ENCODE peak calls at places on chromosomes 16 and 17, in seven cellular contexts. D is GM12892, Y is HepG2, U is GM12878, J is SK-N-SH, N is K562, T is H1. O is an unnamed sample.

GRCh38 chr17:8123695-8124349 is at the start of gene HES7:
- DNase-seq in T (peak; percentile 84), Y (no peak), D (no peak), U (no peak), J (peak; percentile 53), N (peak; percentile 19), O (no peak)

GRCh38 chr17:79808763-79809529 is 12.1 kb upstream of the CBX8 start:
- DNase-seq in T (peak; percentile 67), J (no peak), U (no peak), D (no peak), Y (peak; percentile 73), N (peak; percentile 64), O (no peak)

GRCh38 chr16:49639739-49640388 is 216.0 kb downstream of the ZNF423 start:
- DNase-seq in U (no peak), Y (peak; percentile 56), D (no peak), T (peak; percentile 66), N (no peak), J (peak; percentile 81), O (no peak)

GRCh38 chr16:76748698-76749097 is 442.3 kb upstream of the MON1B start:
- DNase-seq in T (no peak), D (no peak), U (no peak), J (no peak), Y (no peak), N (no peak), O (no peak)

GRCh38 chr17:59840329-59840907 is 52.3 kb downstream of the TUBD1 start:
- DNase-seq in Y (no peak), T (no peak), N (no peak), D (no peak), U (no peak), J (no peak), O (no peak)

GRCh38 chr17:78103311-78103710 is 25.2 kb downstream of the TMC6 start:
- DNase-seq in J (no peak), N (no peak), U (no peak), T (no peak), D (no peak), Y (no peak), O (no peak)

GRCh38 chr17:14762736-14763479 is 462.0 kb downstream of the HS3ST3B1 start:
- DNase-seq in U (no peak), D (no peak), N (no peak), T (no peak), J (no peak), Y (no peak), O (no peak)

GRCh38 chr17:54813896-54814295 is 86.8 kb upstream of the TOM1L1 start:
- DNase-seq in Y (no peak), D (no peak), N (no peak), J (no peak), U (no peak), T (no peak), O (no peak)

GRCh38 chr16:69890891-69891282 is 60.2 kb upstream of the CLEC18A start:
- DNase-seq in U (no peak), N (no peak), D (no peak), T (no peak), Y (no peak), J (no peak), O (no peak)

GRCh38 chr16:81212830-81213465 is 25.5 kb upstream of the BCO1 start:
- DNase-seq in Y (no peak), J (no peak), N (no peak), T (no peak), U (no peak), D (no peak), O (no peak)

GRCh38 chr17:14792751-14793150 is 472.4 kb downstream of the PMP22 start:
- DNase-seq in U (no peak), N (no peak), D (no peak), T (no peak), Y (no peak), J (no peak), O (no peak)

GRCh38 chr17:39591958-39592954 is 15.5 kb downstream of the NEUROD2 start:
- DNase-seq in U (no peak), T (peak; percentile 90), N (peak; percentile 75), J (peak; percentile 62), Y (peak; percentile 68), D (no peak), O (no peak)

GRCh38 chr16:67346328-67346727 is 19.7 kb downstream of the LRRC36 start:
- DNase-seq in J (no peak), D (no peak), T (no peak), U (no peak), N (no peak), Y (no peak), O (no peak)

GRCh38 chr16:22071352-22071923 is 20.9 kb upstream of the VWA3A start:
- DNase-seq in N (no peak), J (no peak), Y (no peak), T (no peak), D (no peak), U (no peak), O (no peak)

DNA sequence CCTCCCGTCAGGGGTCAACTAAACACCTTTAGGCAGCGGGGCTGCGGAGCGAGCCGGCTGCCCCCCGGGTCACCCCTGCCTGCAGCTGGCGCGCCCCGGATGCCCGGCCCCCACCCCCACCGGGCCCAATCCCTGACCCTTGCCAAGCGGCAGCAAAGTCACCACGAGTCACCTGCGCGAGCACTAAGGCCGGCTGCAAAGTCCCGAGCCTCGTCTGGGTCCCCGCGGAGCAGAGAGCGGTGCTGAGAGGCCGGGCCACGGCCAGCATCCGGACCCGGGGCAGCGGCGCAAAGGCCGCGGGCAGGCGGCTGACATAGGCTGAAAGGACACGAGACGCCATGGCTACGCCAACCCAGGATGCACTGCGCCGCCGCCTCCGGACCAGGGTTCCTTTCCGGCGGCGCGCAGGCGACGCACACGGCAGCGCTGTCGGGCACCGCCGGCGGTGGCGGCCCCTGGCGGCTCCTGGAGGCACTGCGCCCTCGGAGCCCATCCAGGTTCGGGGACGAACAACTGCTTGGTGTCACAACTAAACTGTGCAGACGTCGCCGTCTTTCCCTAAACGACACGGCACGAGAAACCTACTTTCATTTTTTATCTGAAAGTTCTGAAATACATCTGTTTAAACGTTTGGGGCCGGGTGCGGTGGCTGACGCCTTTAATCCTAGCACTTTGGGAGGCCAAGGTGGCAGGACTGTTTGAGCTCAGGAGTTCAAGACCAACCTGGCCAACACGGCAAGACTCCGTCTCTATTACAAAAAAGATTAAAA is at the start of gene NDUFAB1:
- DNase-seq in U (peak; percentile 51), J (peak; percentile 93), T (peak; percentile 96), N (peak; percentile 94), Y (peak; percentile 91), D (peak; percentile 87), O (peak; percentile 92)
- TF ChIP-seq POLR2AphosphoS5 in U (peak; percentile 83), J (peak; percentile 81), T (peak; percentile 63), N (peak; percentile 57), Y (peak; percentile 94), D (peak; percentile 79), O (peak; percentile 76)

DNA sequence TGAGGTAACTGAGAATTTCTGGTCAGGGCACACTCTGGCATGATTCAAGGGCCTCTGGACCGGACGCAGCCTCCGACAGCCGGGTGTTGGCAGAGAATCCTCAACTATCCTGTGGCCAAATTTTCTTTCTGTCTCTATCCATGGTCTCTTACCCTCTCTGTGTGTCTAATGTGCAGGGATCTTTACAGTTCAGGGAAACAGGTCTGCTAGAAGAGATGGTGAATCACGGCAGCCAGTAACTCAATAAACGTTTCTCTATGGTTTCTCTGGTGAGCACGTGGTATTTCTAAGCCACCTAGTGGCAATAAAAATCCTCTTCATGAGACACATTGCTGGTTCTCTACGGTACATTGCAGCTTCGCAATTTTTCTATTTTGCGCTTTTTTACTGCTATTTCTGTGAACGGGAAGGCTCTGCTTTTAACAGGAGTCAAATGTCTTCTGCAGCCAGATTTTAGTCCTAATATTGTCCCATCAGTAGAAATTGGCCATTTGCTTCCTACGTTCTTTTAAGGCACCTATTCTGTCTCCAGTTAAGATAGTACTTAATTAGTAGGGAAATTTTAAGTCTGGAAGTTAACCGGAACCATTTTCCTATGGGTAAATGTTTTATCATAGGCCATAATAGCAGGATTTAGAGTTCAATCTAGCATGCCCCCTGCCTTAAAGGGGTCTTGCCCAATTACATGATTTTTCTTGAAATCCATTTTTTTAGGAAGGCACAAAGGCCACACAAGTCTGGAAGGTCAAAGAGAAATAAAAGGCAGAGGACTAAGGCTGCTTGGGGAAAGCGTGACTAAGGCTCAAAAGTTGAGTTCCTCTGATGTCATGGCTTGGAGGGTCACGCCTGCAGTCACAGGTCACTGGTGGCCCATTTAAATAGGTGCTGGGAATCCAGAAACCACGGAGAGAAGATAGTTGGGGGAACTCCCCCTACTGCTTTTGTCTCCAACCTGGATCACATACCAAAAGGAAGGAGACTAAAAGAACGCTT is 31.5 kb downstream of the QPRT start:
- DNase-seq in Y (peak; percentile 75), J (peak; percentile 61), T (no peak), N (peak; percentile 77), U (no peak), D (no peak), O (no peak)
- TF ChIP-seq TAF1 in Y (no peak), J (no peak), T (peak; percentile 56), N (no peak), U (no peak), D (no peak), O (no peak)

GRCh38 chr17:75828741-75829140 is 15.5 kb downstream of the UNC13D start:
- DNase-seq in T (no peak), U (no peak), Y (no peak), N (no peak), J (no peak), D (no peak), O (no peak)

GRCh38 chr17:75826561-75827290 is 17.5 kb downstream of the UNC13D start:
- DNase-seq in J (no peak), N (no peak), Y (peak; percentile 48), D (no peak), U (no peak), T (no peak), O (no peak)

GRCh38 chr17:75825748-75826370 is 18.3 kb downstream of the UNC13D start:
- DNase-seq in J (no peak), Y (no peak), D (no peak), N (no peak), T (no peak), U (no peak), O (no peak)

GRCh38 chr17:75828051-75828400 is 16.2 kb downstream of the UNC13D start:
- DNase-seq in D (no peak), N (no peak), U (no peak), Y (no peak), J (no peak), T (no peak), O (no peak)

DNA sequence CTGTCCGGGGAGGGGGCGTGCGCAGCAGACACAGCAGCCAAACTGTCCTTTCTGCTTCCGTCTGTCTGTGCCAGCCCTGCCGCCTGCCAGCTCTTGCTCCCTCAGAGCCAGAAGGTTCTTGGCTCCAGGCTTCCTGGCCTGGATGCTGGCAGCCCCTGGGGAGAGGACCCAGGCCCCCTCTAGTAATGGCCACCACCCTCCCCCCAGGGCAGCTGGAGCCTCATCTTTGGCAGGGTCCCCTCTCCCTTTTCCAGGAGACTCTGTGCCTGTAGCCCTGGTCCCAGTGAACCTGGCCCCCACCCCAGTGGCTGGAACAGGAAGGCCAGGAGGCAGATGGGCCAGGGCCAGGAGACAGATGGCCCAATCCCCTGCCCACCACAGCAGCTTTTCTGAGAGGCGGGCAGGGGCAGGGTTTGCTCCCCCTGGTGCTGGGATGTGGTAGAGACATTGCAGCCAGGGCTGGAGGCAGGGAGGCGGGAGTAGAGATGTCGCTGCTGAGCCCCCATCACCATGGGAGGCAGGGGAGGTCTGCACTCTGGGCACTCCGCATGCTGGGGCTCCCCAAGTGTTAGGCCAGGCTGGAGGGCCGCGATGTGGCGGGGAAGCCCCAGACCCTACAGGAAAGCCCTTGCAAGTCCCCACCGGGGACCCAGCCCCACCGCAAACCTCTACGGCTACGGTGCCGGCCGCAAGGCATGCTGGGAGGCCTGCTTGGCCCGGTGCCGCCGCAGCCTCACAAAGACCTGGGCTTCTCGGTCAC is 16.7 kb downstream of the UNC13D start:
- DNase-seq in J (peak; percentile 99), T (peak; percentile 96), Y (peak; percentile 50), D (peak; percentile 79), N (no peak), U (no peak), O (peak; percentile 92)
- TF ChIP-seq POLR2AphosphoS5 in J (peak; percentile 70), T (no peak), Y (no peak), D (no peak), N (no peak), U (peak; percentile 16), O (no peak)

GRCh38 chr17:64343833-64344637 is 46.6 kb downstream of the PECAM1 start:
- DNase-seq in D (no peak), Y (peak; percentile 74), J (no peak), T (no peak), U (no peak), N (no peak), O (no peak)
- TF ChIP-seq TAF1 in D (no peak), Y (no peak), J (no peak), T (no peak), U (no peak), N (no peak), O (no peak)